ENCODE peak calls at places on chromosome 11, in nine cellular contexts. H, D, M, N, K, W, E, V and O are unnamed samples.

GRCh38 chr11:74951241-74951640 is 2.2 kb downstream of the SPCS2 start:
- DNase-seq in M (no peak), N (no peak), D (no peak), K (no peak), E (no peak), W (no peak), H (no peak), V (no peak), O (no peak)

GRCh38 chr11:62449451-62449851 is 30.6 kb downstream of the SCGB1A1 start:
- DNase-seq in W (no peak), V (no peak), E (peak), K (no peak), D (no peak), N (no peak), H (no peak), M (no peak), O (no peak)

GRCh38 chr11:16806791-16807190 is 68.3 kb downstream of the C11orf58 start:
- DNase-seq in H (no peak), M (no peak), D (no peak), E (no peak), N (peak), V (peak), K (no peak), W (no peak), O (no peak)

GRCh38 chr11:3164138-3164539 is 971 bp downstream of the OSBPL5 start:
- DNase-seq in D (no peak), V (peak), M (no peak), W (no peak), N (no peak), E (no peak), H (no peak), K (peak), O (peak)

GRCh38 chr11:125268611-125269010 is 104.1 kb downstream of the PKNOX2 start:
- DNase-seq in D (no peak), M (no peak), V (no peak), H (no peak), K (no peak), W (no peak), N (no peak), E (no peak), O (no peak)

GRCh38 chr11:77211594-77212251 is 83.7 kb downstream of the MYO7A start:
- DNase-seq in M (no peak), V (no peak), K (no peak), D (no peak), H (no peak), E (no peak), N (no peak), W (no peak), O (no peak)

GRCh38 chr11:17979770-17980371 is 33.0 kb downstream of the SERGEF start:
- DNase-seq in N (peak), D (peak), K (peak), W (peak), E (no peak), H (no peak), M (peak), V (no peak), O (no peak)

GRCh38 chr11:11157201-11157600 is 195.8 kb downstream of the CSNK2A3 start:
- DNase-seq in E (no peak), H (no peak), V (peak), K (peak), M (peak), W (peak), D (peak), N (peak), O (no peak)

GRCh38 chr11:10917802-10918201 is 59.9 kb upstream of the ZBED5 start:
- DNase-seq in D (no peak), V (no peak), K (no peak), H (no peak), W (no peak), N (no peak), M (no peak), E (no peak), O (no peak)

GRCh38 chr11:111788051-111788450 is 21.9 kb upstream of the PPP2R1B start:
- DNase-seq in W (no peak), E (peak), K (no peak), V (peak), M (no peak), N (no peak), D (no peak), H (no peak), O (no peak)

GRCh38 chr11:132650969-132651720 is 881.2 kb downstream of the OPCML start:
- DNase-seq in D (no peak), W (no peak), N (no peak), V (no peak), M (no peak), K (no peak), H (no peak), E (no peak), O (no peak)

GRCh38 chr11:18737642-18738041 is 11.7 kb upstream of the IGSF22 start:
- DNase-seq in D (no peak), E (no peak), K (no peak), M (no peak), N (no peak), H (no peak), W (no peak), V (no peak), O (no peak)

GRCh38 chr11:8709002-8709672 is 26.5 kb downstream of the RPL27A start:
- DNase-seq in H (no peak), N (peak), W (no peak), V (peak), K (no peak), D (no peak), M (peak), E (peak), O (peak)

GRCh38 chr11:66915866-66916265 is 42.3 kb downstream of the PC start:
- DNase-seq in H (no peak), M (no peak), E (no peak), D (no peak), N (no peak), K (no peak), V (no peak), W (no peak), O (no peak)

GRCh38 chr11:13927496-13927895 is 35.0 kb upstream of the SPON1 start:
- DNase-seq in K (no peak), V (no peak), D (no peak), W (no peak), H (no peak), E (no peak), N (no peak), M (no peak), O (no peak)

GRCh38 chr11:78290293-78291176 is 101.8 kb downstream of the USP35 start:
- DNase-seq in H (no peak), E (peak), N (peak), D (peak), V (no peak), K (peak), M (peak), W (no peak), O (peak)

GRCh38 chr11:63592975-63593395 is 21.2 kb downstream of the PLAAT3 start:
- DNase-seq in M (peak), H (no peak), K (peak), V (no peak), D (no peak), E (no peak), W (no peak), N (peak), O (no peak)

GRCh38 chr11:13260196-13260962 is 17.2 kb upstream of the BMAL1 start:
- DNase-seq in E (no peak), N (no peak), W (no peak), V (no peak), D (no peak), K (no peak), H (no peak), M (peak), O (no peak)

GRCh38 chr11:34626393-34626792 is 5.5 kb downstream of the EHF start:
- DNase-seq in V (no peak), W (no peak), M (no peak), H (no peak), D (no peak), K (no peak), N (no peak), E (no peak), O (peak)

GRCh38 chr11:134071306-134071705 is 2.4 kb downstream of the JAM3 start:
- DNase-seq in W (no peak), K (no peak), E (no peak), H (no peak), M (no peak), N (no peak), D (no peak), V (no peak), O (no peak)

GRCh38 chr11:69212121-69213110 is 56.7 kb downstream of the SMIM38 start:
- DNase-seq in W (no peak), E (peak), M (peak), K (no peak), D (no peak), V (no peak), N (no peak), H (no peak), O (no peak)

GRCh38 chr11:69162505-69162904 is 6.8 kb downstream of the SMIM38 start:
- DNase-seq in H (no peak), V (no peak), K (no peak), D (no peak), W (no peak), M (no peak), N (no peak), E (no peak), O (no peak)

GRCh38 chr11:19739872-19740271 is 27.2 kb downstream of the NAV2 start:
- DNase-seq in E (no peak), H (peak), W (no peak), M (no peak), N (peak), V (peak), K (no peak), D (no peak), O (peak)